ENCODE peak calls at places on chromosomes 6 and 20, in five cellular contexts. One of them, this sample, is unnamed.
A peak's percentile ranks its signal among the peaks of the same experiment; 100 is the strongest.

GRCh38 chr6:158781692-158782373 is 37.3 kb downstream of the EZR start:
- DNase-seq in heart left ventricle: no peak
- DNase-seq in sigmoid colon: no peak
- DNase-seq in kidney: no peak
- DNase-seq in uterus: no peak
- DNase-seq in this sample: no peak

GRCh38 chr20:53779822-53780221 is 186.2 kb upstream of the ZNF217 start:
- DNase-seq in uterus: no peak
- DNase-seq in heart left ventricle: no peak
- DNase-seq in sigmoid colon: no peak
- DNase-seq in kidney: no peak
- DNase-seq in this sample: no peak

GRCh38 chr6:46733410-46733809 is 1.8 kb downstream of the PLA2G7 start:
- DNase-seq in sigmoid colon: no peak
- DNase-seq in uterus: no peak
- DNase-seq in heart left ventricle: no peak
- DNase-seq in kidney: no peak
- DNase-seq in this sample: no peak

GRCh38 chr6:33540768-33541167 is 39.3 kb downstream of the BAK1 start:
- DNase-seq in kidney: no peak
- DNase-seq in heart left ventricle: no peak
- DNase-seq in sigmoid colon: no peak
- DNase-seq in uterus: no peak
- DNase-seq in this sample: no peak

GRCh38 chr6:6714498-6715360 is 126.2 kb downstream of the LY86 start:
- DNase-seq in heart left ventricle: no peak
- DNase-seq in uterus: no peak
- DNase-seq in sigmoid colon: peak; percentile 54
- DNase-seq in kidney: no peak
- DNase-seq in this sample: no peak

GRCh38 chr20:63008541-63009043 is 1.8 kb upstream of the BHLHE23 start:
- DNase-seq in kidney: no peak
- DNase-seq in uterus: no peak
- DNase-seq in heart left ventricle: no peak
- DNase-seq in sigmoid colon: no peak
- DNase-seq in this sample: no peak

GRCh38 chr20:45905505-45906079 is 6.4 kb downstream of the PLTP start:
- DNase-seq in sigmoid colon: no peak
- DNase-seq in heart left ventricle: no peak
- DNase-seq in uterus: no peak
- DNase-seq in kidney: peak; percentile 54
- DNase-seq in this sample: peak; percentile 99

GRCh38 chr6:558089-558488 is 98.8 kb downstream of the HUS1B start:
- DNase-seq in uterus: no peak
- DNase-seq in sigmoid colon: no peak
- DNase-seq in heart left ventricle: no peak
- DNase-seq in kidney: no peak
- DNase-seq in this sample: peak; percentile 22

GRCh38 chr20:32281711-32282110 is 4.3 kb downstream of the KIF3B start:
- DNase-seq in uterus: no peak
- DNase-seq in heart left ventricle: no peak
- DNase-seq in kidney: no peak
- DNase-seq in sigmoid colon: no peak
- DNase-seq in this sample: no peak

GRCh38 chr6:41935685-41936072 is 5.9 kb downstream of the CCND3 start:
- DNase-seq in heart left ventricle: no peak
- DNase-seq in sigmoid colon: no peak
- DNase-seq in uterus: no peak
- DNase-seq in kidney: no peak
- DNase-seq in this sample: no peak

GRCh38 chr6:16523550-16524379 is 237.5 kb downstream of the ATXN1 start:
- DNase-seq in kidney: no peak
- DNase-seq in sigmoid colon: no peak
- DNase-seq in heart left ventricle: peak; percentile 33
- DNase-seq in uterus: peak; percentile 43
- DNase-seq in this sample: no peak

GRCh38 chr6:37630281-37630799 is 67.3 kb downstream of the MDGA1 start:
- DNase-seq in kidney: peak; percentile 85
- DNase-seq in sigmoid colon: peak; percentile 59
- DNase-seq in uterus: no peak
- DNase-seq in heart left ventricle: no peak
- DNase-seq in this sample: peak; percentile 98

GRCh38 chr6:12602951-12603710 is 113.4 kb upstream of the PHACTR1 start:
- DNase-seq in kidney: no peak
- DNase-seq in uterus: no peak
- DNase-seq in sigmoid colon: no peak
- DNase-seq in heart left ventricle: peak; percentile 13
- DNase-seq in this sample: peak; percentile 81

GRCh38 chr6:109308018-109308492 is 74.2 kb downstream of the CD164 start:
- DNase-seq in heart left ventricle: peak; percentile 35
- DNase-seq in uterus: no peak
- DNase-seq in kidney: no peak
- DNase-seq in sigmoid colon: no peak
- DNase-seq in this sample: peak; percentile 60

GRCh38 chr6:137086031-137086430 is 41.3 kb upstream of the IL20RA start:
- DNase-seq in uterus: no peak
- DNase-seq in kidney: no peak
- DNase-seq in heart left ventricle: no peak
- DNase-seq in sigmoid colon: no peak
- DNase-seq in this sample: no peak

GRCh38 chr6:117627533-117627932 is 25.2 kb upstream of the GOPC start:
- DNase-seq in heart left ventricle: no peak
- DNase-seq in uterus: no peak
- DNase-seq in kidney: no peak
- DNase-seq in sigmoid colon: no peak
- DNase-seq in this sample: no peak

GRCh38 chr20:23744726-23745646 is 5.7 kb downstream of the CST1 start:
- DNase-seq in heart left ventricle: no peak
- DNase-seq in uterus: no peak
- DNase-seq in kidney: no peak
- DNase-seq in sigmoid colon: no peak
- DNase-seq in this sample: no peak

GRCh38 chr6:158205220-158205944 is 37.2 kb downstream of the GTF2H5 start:
- DNase-seq in uterus: no peak
- DNase-seq in sigmoid colon: no peak
- DNase-seq in kidney: no peak
- DNase-seq in heart left ventricle: no peak
- DNase-seq in this sample: peak; percentile 40

GRCh38 chr6:141398954-141399353 is 733.8 kb upstream of the GJE1 start:
- DNase-seq in uterus: no peak
- DNase-seq in sigmoid colon: no peak
- DNase-seq in heart left ventricle: no peak
- DNase-seq in kidney: no peak
- DNase-seq in this sample: no peak

GRCh38 chr6:73285674-73286283 is 22.8 kb upstream of the KHDC1 start:
- DNase-seq in sigmoid colon: no peak
- DNase-seq in heart left ventricle: no peak
- DNase-seq in uterus: no peak
- DNase-seq in kidney: no peak
- DNase-seq in this sample: peak; percentile 60
- TF ChIP-seq CTCF in sigmoid colon: no peak
- TF ChIP-seq CTCF in heart left ventricle: peak; percentile 27
- TF ChIP-seq CTCF in uterus: peak; percentile 31
- TF ChIP-seq CTCF in kidney: peak; percentile 24
- TF ChIP-seq CTCF in this sample: peak; percentile 54

DNA sequence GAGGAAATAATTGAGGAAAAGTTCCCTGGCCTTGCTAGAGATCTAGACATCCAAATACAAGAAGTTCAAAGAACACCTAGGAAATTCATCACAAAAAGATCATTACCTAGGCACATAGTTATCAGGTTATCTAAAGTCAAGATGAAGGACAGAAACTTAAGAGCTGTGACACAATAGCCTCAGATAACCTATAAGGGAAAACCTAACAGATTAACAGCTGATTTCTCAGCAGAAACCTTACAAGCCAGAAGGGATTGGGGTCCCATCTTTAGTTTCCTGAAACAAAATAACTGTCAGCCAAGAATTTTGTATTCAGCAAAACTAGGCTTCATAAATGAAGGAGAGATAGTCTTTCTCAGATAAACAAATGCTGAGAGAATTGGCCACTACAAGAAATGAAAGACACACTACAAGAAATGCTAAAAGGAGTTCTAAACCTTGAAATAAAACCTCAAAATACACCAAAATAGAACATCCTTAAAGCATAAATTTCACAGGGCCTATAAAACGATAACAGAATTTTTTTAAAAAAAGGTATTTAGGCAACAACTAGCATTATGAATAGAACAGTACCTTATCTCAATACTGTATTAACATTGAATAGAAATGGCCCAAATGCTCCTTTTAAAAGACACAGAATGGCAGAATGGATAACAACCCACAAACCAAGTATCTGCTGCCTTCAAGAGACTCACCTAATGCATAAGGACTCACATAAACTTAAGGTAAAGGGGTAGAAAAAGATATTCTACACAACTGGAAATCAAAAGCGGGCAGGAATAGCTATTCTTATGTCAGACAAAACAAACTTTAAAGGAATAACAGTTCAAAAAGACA is 9.7 kb downstream of the RNGTT start:
- DNase-seq in heart left ventricle: no peak
- DNase-seq in uterus: no peak
- DNase-seq in kidney: no peak
- DNase-seq in sigmoid colon: no peak
- DNase-seq in this sample: no peak
- H3K9me3 ChIP-seq in heart left ventricle: no peaks in the 10 kb centered on the region
- H3K9me3 ChIP-seq in uterus: no peaks in the 10 kb centered on the region
- H3K9me3 ChIP-seq in kidney: peaks cover 10% of the 10 kb centered on the region
- H3K9me3 ChIP-seq in sigmoid colon: peaks cover 3% of the 10 kb centered on the region
- H3K9me3 ChIP-seq in this sample: no peaks in the 10 kb centered on the region

GRCh38 chr20:2558581-2559301 is 22.4 kb downstream of the TMC2 start:
- DNase-seq in sigmoid colon: no peak
- DNase-seq in kidney: no peak
- DNase-seq in heart left ventricle: no peak
- DNase-seq in uterus: peak; percentile 34
- DNase-seq in this sample: no peak
- H3K27ac ChIP-seq in sigmoid colon: no peak overlapping the region
- H3K27ac ChIP-seq in kidney: no peak overlapping the region
- H3K27ac ChIP-seq in heart left ventricle: no peak overlapping the region
- H3K27ac ChIP-seq in uterus: no peak overlapping the region
- H3K27ac ChIP-seq in this sample: no peak overlapping the region

GRCh38 chr20:57932227-57932864 is 222.5 kb upstream of the PMEPA1 start:
- DNase-seq in sigmoid colon: no peak
- DNase-seq in uterus: no peak
- DNase-seq in heart left ventricle: no peak
- DNase-seq in kidney: no peak
- DNase-seq in this sample: no peak

GRCh38 chr20:57934913-57935312 is 225.1 kb upstream of the PMEPA1 start:
- DNase-seq in uterus: no peak
- DNase-seq in kidney: no peak
- DNase-seq in sigmoid colon: no peak
- DNase-seq in heart left ventricle: no peak
- DNase-seq in this sample: no peak

GRCh38 chr20:57936636-57937310 is 227.0 kb upstream of the PMEPA1 start:
- DNase-seq in kidney: no peak
- DNase-seq in uterus: no peak
- DNase-seq in sigmoid colon: no peak
- DNase-seq in heart left ventricle: no peak
- DNase-seq in this sample: no peak

GRCh38 chr20:57930328-57930727 is 220.5 kb upstream of the PMEPA1 start:
- DNase-seq in uterus: no peak
- DNase-seq in sigmoid colon: no peak
- DNase-seq in heart left ventricle: no peak
- DNase-seq in kidney: no peak
- DNase-seq in this sample: no peak

GRCh38 chr20:57934007-57934805 is 224.4 kb upstream of the PMEPA1 start:
- DNase-seq in uterus: no peak
- DNase-seq in kidney: no peak
- DNase-seq in sigmoid colon: no peak
- DNase-seq in heart left ventricle: no peak
- DNase-seq in this sample: no peak
- TF ChIP-seq CTCF in uterus: no peak
- TF ChIP-seq CTCF in kidney: no peak
- TF ChIP-seq CTCF in sigmoid colon: no peak
- TF ChIP-seq CTCF in heart left ventricle: no peak
- TF ChIP-seq CTCF in this sample: no peak

DNA sequence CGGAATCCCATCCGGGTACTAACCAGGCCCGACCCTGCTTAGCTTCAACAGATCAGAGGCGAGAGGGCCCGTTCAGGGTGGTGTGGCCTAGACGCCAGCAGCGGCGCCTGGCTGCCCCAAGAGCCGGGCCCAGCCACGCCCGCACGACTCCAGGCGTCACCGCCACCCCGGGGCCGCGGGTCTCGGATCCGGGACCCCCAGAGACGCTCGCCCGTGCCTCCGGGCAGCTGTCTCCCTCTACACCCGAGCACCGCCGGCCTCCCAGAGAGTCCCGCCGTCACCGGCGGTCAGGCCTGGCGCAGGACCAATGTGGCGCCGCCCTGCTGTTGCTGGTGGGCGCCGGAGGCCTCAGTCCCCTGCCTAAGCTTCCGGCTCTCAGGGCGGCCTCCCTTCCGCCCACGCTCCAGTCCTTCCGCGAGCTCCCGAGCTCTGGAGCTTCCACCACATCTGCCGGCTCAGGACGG is 441.2 kb upstream of the DEFB115 start:
- DNase-seq in heart left ventricle: peak; percentile 42
- DNase-seq in uterus: no peak
- DNase-seq in kidney: peak; percentile 88
- DNase-seq in sigmoid colon: no peak
- DNase-seq in this sample: no peak
- H3K9me3 ChIP-seq in heart left ventricle: no peaks in the 10 kb centered on the region
- H3K9me3 ChIP-seq in uterus: no peaks in the 10 kb centered on the region
- H3K9me3 ChIP-seq in kidney: peaks cover 11% of the 10 kb centered on the region
- H3K9me3 ChIP-seq in sigmoid colon: peaks cover 6% of the 10 kb centered on the region
- H3K9me3 ChIP-seq in this sample: no peaks in the 10 kb centered on the region

GRCh38 chr20:404088-404487 is 4.0 kb upstream of the RBCK1 start:
- DNase-seq in heart left ventricle: no peak
- DNase-seq in kidney: no peak
- DNase-seq in sigmoid colon: no peak
- DNase-seq in uterus: no peak
- DNase-seq in this sample: no peak

GRCh38 chr20:403582-403957 is 4.5 kb upstream of the RBCK1 start:
- DNase-seq in kidney: no peak
- DNase-seq in heart left ventricle: no peak
- DNase-seq in sigmoid colon: no peak
- DNase-seq in uterus: no peak
- DNase-seq in this sample: no peak

GRCh38 chr20:401682-402495 is 6.2 kb upstream of the RBCK1 start:
- DNase-seq in kidney: no peak
- DNase-seq in uterus: no peak
- DNase-seq in sigmoid colon: no peak
- DNase-seq in heart left ventricle: no peak
- DNase-seq in this sample: peak; percentile 99

GRCh38 chr20:402898-403581 is 5.1 kb upstream of the RBCK1 start:
- DNase-seq in kidney: no peak
- DNase-seq in sigmoid colon: no peak
- DNase-seq in heart left ventricle: no peak
- DNase-seq in uterus: no peak
- DNase-seq in this sample: no peak

DNA sequence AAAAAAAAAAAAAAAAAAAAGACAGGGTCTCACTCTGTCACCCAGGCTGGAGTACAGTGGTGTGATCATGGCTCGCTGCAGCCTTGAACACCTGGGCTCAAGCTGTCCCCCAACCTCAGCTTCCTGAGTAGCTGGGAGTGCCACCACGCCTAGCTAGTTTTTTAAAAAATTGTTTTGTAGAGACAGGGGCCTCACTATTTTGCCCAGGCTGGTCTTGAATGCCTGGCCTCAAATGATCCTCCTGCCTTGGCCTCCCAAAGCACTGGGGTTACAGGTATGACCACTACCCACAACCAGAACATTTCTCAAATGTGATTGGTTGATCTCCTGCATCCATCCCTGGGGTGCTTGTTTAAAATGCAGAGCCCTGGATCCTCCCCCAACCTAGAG is 5.6 kb upstream of the RBCK1 start:
- DNase-seq in heart left ventricle: no peak
- DNase-seq in sigmoid colon: no peak
- DNase-seq in kidney: no peak
- DNase-seq in uterus: no peak
- DNase-seq in this sample: no peak
- H3K27ac ChIP-seq in heart left ventricle: no peak overlapping the region
- H3K27ac ChIP-seq in sigmoid colon: no peak overlapping the region
- H3K27ac ChIP-seq in kidney: no peak overlapping the region
- H3K27ac ChIP-seq in uterus: no peak overlapping the region
- H3K27ac ChIP-seq in this sample: peak overlapping the region; percentile 91